ENCODE peak calls at places on chromosome 15, in eight cellular contexts. N is upper lobe of right lung, J is HCT116, E is IMR-90, V is lower lobe of right lung, U is neural progenitor cell, P is aorta, I is heart right ventricle. B is an unnamed sample.

GRCh38 chr15:76060098-76060989 is 559 bp downstream of the TMEM266 start:
- DNase-seq in N (no peak), J (no peak), E (no peak), V (no peak), U (no peak), P (no peak), I (no peak), B (no peak)

GRCh38 chr15:99717129-99718024 is 15.9 kb downstream of the LYSMD4 start:
- DNase-seq in N (no peak), J (no peak), E (no peak), V (no peak), U (no peak), P (no peak), I (peak), B (no peak)

GRCh38 chr15:65836665-65837064 is 32.6 kb upstream of the RAB11A start:
- DNase-seq in N (no peak), J (peak), E (no peak), V (no peak), U (peak), P (no peak), I (no peak), B (no peak)

GRCh38 chr15:64503640-64504039 is 43.3 kb downstream of the ZNF609 start:
- DNase-seq in N (no peak), J (no peak), E (no peak), V (no peak), U (no peak), P (no peak), I (no peak), B (no peak)

GRCh38 chr15:89758283-89758682 is 7.2 kb upstream of the MESP1 start:
- DNase-seq in N (no peak), J (no peak), E (no peak), V (peak), U (no peak), P (no peak), I (no peak), B (no peak)

GRCh38 chr15:64844576-64845140 is 2.9 kb downstream of the PLEKHO2 start:
- DNase-seq in N (no peak), J (no peak), E (no peak), V (no peak), U (peak), P (no peak), I (no peak), B (no peak)

GRCh38 chr15:83653288-83653638 is 660 bp upstream of the ADAMTSL3 start:
- DNase-seq in N (no peak), J (no peak), E (no peak), V (no peak), U (no peak), P (no peak), I (no peak), B (no peak)

GRCh38 chr15:100284701-100285100 is 57.1 kb downstream of the ADAMTS17 start:
- DNase-seq in N (peak), J (no peak), E (no peak), V (peak), U (no peak), P (peak), I (peak), B (no peak)

GRCh38 chr15:44536298-44536961 is 517 bp upstream of the EIF3J start:
- DNase-seq in N (peak), J (peak), E (peak), V (peak), U (peak), P (peak), I (peak), B (peak)

GRCh38 chr15:43287254-43287653 is 20.5 kb upstream of the TGM5 start:
- DNase-seq in N (no peak), J (no peak), E (no peak), V (no peak), U (no peak), P (no peak), I (no peak), B (no peak)

DNA sequence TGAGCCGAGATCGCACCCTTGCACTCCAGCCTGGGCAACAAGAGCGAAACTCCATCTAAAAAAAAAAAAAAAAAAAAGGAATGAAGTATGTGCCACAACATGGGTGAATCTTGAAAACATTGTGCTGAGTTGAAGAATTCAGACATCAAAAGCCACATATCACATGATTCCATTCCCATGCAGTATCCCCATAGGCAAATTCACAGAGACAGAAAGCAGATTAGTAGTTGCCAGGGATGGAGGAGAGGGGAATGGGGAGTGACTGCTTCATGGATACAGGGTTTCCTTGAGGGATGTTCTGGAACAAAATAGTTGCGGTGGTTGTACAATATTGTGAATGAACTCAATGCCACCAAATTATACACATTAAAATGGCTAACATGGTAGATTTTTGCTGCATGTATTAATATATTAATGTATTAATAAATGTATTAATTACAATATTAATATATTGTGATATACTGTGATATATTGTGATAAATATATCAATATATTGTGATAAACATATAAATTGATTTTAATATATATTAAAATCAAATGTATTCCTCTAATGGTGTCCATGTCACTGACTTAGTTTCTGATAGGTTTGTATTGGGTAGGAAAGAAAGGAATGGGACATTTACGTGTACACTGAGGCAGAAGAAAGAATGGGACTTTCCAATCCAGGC is 34.9 kb downstream of the SMAD3 start:
- DNase-seq in N (no peak), J (no peak), E (no peak), V (no peak), U (no peak), P (no peak), I (no peak), B (no peak)
- H3K27ac ChIP-seq in N (no peak), J (no peak), E (peak), V (no peak), U (no peak), P (no peak), I (peak), B (no peak)

DNA sequence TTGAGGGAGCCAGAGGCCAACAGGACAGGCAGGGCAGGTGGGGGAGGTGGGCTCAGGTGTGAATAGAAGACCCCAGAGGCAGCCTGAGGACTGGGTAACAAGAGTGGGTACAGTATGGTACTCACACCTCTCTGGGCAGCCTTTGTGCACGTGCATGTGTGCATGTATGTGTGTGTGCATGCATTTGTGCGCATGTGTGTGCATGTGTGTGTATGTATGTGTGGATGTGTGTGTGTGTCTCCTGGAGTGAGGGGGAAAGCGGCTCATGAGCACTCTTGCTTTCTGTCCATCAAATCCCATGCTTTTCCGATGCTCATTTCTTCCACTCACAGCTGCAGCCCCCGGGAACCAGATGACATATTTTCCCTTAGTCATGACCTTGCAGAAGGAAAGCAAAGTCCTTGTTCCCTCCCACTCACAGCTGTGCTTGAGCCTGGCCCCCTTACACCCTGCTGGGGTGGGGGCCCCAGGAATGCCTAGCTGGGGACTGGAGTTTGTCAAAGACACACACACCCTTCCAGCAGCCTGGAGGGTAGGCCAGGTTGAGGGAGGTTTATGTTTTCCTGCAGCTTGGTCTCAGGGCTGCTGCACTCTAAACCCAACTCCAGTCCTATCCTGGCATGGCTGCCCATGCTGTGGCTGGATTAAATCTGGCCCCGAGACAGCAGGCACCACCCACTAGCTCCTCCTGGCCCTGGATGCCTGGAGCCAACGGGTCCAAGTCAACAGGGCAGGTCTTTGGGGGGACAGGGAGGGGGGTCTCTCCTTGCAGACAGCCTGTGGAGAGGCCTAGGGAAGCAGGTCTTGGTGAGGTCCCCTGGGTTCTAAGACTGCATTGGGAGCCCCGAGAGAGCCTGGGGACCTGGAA is 22.6 kb downstream of the CCDC33 start:
- DNase-seq in N (no peak), J (no peak), E (no peak), V (no peak), U (no peak), P (no peak), I (no peak), B (no peak)
- H3K27ac ChIP-seq in N (no peak), J (no peak), E (no peak), V (no peak), U (no peak), P (no peak), I (no peak), B (no peak)

GRCh38 chr15:34279341-34279740 is 54.5 kb downstream of the EMC4 start:
- DNase-seq in N (no peak), J (no peak), E (no peak), V (no peak), U (no peak), P (no peak), I (no peak), B (no peak)
- H3K27ac ChIP-seq in N (no peak), J (no peak), E (no peak), V (no peak), U (no peak), P (no peak), I (no peak), B (peak)

DNA sequence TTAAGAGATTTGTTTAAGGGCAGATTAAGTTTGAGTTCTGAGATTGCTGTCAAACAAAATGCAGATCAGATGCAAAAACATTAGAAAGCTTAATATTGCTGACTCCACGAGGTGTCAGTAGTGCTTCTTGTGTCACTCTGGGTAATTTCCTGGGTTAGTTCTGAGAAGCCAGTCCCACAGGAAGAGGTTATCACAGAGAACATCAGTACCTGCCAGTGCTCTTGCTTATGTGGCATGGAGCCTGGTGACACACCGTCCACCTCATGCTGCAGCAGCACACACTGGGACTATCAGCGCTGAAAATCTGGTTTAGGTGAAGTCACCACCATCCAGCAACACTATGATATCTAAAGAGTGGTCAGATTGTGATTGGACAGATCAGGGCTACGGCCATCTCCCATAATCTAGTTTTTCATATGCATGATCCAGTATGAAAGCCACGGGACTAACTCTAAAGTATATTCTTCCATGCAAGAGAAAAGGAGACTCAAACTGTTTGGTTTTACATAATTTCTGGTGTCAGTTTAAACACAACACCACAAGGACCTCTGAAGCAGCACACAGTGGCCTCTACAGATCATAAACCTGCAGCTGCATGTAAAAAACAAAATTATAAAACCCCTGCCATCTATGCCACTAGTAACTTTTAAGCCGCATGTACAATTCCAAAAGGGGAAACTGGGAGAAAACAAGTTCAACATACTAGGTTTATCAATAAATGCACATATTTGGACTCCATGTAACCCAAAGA is 36.1 kb upstream of the MYO5C start:
- DNase-seq in N (no peak), J (peak), E (peak), V (no peak), U (no peak), P (no peak), I (no peak), B (peak)
- H3K27ac ChIP-seq in N (no peak), J (no peak), E (no peak), V (no peak), U (no peak), P (no peak), I (no peak), B (peak)

GRCh38 chr15:63043391-63044076 is 987 bp downstream of the TPM1 start:
- DNase-seq in N (peak), J (no peak), E (no peak), V (peak), U (peak), P (peak), I (peak), B (no peak)
- H3K27ac ChIP-seq in N (peak), J (no peak), E (peak), V (peak), U (peak), P (peak), I (peak), B (peak)

GRCh38 chr15:67168694-67169093 is 85.8 kb downstream of the AAGAB start:
- DNase-seq in N (no peak), J (no peak), E (no peak), V (no peak), U (no peak), P (no peak), I (no peak), B (no peak)

GRCh38 chr15:67173015-67173414 is 81.4 kb downstream of the AAGAB start:
- DNase-seq in N (peak), J (no peak), E (no peak), V (no peak), U (no peak), P (no peak), I (no peak), B (no peak)

GRCh38 chr15:67171471-67171870 is 83.0 kb downstream of the AAGAB start:
- DNase-seq in N (no peak), J (no peak), E (no peak), V (no peak), U (no peak), P (no peak), I (no peak), B (no peak)

GRCh38 chr15:67172172-67172571 is 82.3 kb downstream of the AAGAB start:
- DNase-seq in N (peak), J (no peak), E (peak), V (no peak), U (no peak), P (no peak), I (no peak), B (no peak)

DNA sequence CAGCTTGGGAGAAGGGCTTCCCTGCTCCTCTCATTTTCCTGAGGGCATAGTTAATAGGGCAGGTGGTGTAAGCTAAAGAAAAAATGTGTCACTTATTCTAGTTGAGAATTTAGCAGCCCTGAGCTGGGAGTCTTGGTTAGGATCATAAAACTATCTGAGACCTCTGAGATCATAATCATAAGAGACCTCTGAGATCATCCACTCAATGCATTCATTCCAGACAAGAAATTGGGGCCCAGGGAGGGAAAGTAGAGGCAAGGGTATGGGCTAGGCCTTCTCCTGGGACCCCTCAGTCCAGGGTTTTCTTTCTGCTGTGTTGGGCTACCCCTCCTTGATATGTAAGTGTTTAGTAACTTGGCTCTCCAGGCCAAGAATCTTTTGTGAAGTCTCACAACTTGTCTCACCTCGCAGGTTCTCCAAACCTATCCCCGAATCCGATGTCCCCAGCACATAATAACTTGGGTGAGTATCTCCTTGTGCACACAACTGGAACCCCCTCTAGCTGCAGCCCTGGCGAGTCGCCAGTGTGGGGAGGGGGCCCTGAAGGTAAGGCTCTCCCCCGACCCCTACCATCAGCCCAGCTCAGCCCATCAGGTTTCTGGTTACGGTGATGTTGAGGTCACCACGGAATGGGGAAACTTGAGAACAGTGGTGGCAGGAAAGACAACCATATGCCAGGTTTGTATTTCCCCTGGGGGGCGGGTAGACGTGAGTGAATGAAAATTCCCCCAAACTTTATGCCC is 84.1 kb downstream of the AAGAB start:
- DNase-seq in N (peak), J (no peak), E (no peak), V (no peak), U (no peak), P (no peak), I (no peak), B (no peak)
- H3K27ac ChIP-seq in N (no peak), J (no peak), E (peak), V (no peak), U (no peak), P (no peak), I (no peak), B (no peak)

DNA sequence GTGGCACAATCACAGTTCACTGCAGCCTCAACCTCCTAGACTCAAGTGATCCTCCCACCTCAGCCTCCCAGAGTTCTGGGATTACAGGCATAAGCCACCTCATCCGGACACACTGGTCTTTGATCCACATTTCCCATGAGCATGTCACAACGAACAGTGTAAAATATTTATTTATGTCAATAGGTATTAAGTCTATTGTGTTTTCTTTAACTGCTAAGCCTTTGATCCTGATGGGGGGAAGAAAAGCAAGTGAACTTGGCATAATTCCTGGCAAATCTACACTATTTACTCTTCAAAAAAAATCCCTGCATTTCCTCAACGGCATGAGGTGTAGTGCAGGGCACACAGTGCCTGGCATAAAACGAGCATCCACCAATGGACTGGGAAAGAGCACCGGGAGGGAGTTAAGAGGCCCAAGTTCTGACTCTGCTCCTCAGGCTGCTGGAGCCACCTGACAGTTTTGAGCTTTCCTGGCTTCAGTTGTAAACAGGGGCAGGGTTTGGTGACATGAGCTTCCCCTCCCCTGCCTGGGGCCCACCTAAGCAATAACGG is 16.6 kb downstream of the CA12 start:
- DNase-seq in N (no peak), J (no peak), E (no peak), V (no peak), U (no peak), P (peak), I (no peak), B (no peak)
- H3K27ac ChIP-seq in N (no peak), J (no peak), E (no peak), V (no peak), U (no peak), P (no peak), I (no peak), B (no peak)

DNA sequence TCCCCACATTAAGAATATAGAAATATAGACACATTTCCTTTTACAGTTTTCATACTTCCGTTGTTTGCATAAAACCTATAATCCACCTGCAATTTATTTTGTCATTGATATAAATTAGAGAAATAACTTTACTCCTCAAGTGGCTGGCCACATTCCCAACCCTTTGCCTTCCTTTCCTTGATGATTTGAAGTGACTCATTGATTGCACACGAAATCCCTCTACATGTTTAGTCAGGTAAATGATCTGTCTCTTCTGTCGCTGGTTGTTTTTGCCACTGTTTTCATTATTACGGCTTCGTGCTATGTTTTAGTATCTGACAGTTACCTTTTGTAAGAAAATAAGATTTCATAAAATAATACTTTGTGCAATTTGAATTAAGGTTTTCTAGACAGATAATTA is 272.2 kb upstream of the NR2E3 start:
- DNase-seq in N (no peak), J (no peak), E (peak), V (no peak), U (no peak), P (no peak), I (no peak), B (peak)
- H3K27ac ChIP-seq in N (no peak), J (no peak), E (no peak), V (no peak), U (peak), P (no peak), I (no peak), B (peak)

GRCh38 chr15:42093966-42094365 is 396 bp downstream of the PLA2G4D start:
- DNase-seq in N (peak), J (no peak), E (no peak), V (no peak), U (no peak), P (no peak), I (no peak), B (no peak)
- H3K27ac ChIP-seq in N (no peak), J (no peak), E (no peak), V (no peak), U (no peak), P (no peak), I (no peak), B (no peak)